ENCODE peak calls at places on chromosome 12, in nine cellular contexts. One of them, this sample, is unnamed.

GRCh38 chr12:13386269-13387039 is 189.9 kb downstream of the EMP1 start:
- DNase-seq in activated CD8-positive, alpha-beta memory T cell treated with anti-CD3 and anti-CD28 coated beads for 1 hour: no peak
- DNase-seq in SHP77: no peak
- DNase-seq in nucleus accumbens: no peak
- DNase-seq in foreskin fibroblast: no peak
- DNase-seq in stimulated activated CD4-positive, alpha-beta T cell treated with anti-CD3 and anti-CD28 coated beads, Interleukin-1b, Interleukin-23, amount 100 ng/mL, for 24 hours: no peak
- DNase-seq in SJSA1: no peak
- DNase-seq in mesothelial cell of epicardium: no peak
- DNase-seq in H7: no peak
- DNase-seq in this sample: no peak

GRCh38 chr12:90280033-90280432 is 571.4 kb upstream of the ATP2B1 start:
- DNase-seq in activated CD8-positive, alpha-beta memory T cell treated with anti-CD3 and anti-CD28 coated beads for 1 hour: no peak
- DNase-seq in SHP77: no peak
- DNase-seq in nucleus accumbens: no peak
- DNase-seq in foreskin fibroblast: peak
- DNase-seq in stimulated activated CD4-positive, alpha-beta T cell treated with anti-CD3 and anti-CD28 coated beads, Interleukin-1b, Interleukin-23, amount 100 ng/mL, for 24 hours: no peak
- DNase-seq in SJSA1: no peak
- DNase-seq in mesothelial cell of epicardium: no peak
- DNase-seq in H7: no peak
- DNase-seq in this sample: no peak

GRCh38 chr12:19440916-19441315 is 1.6 kb downstream of the AEBP2 start:
- DNase-seq in activated CD8-positive, alpha-beta memory T cell treated with anti-CD3 and anti-CD28 coated beads for 1 hour: no peak
- DNase-seq in SHP77: no peak
- DNase-seq in nucleus accumbens: no peak
- DNase-seq in foreskin fibroblast: no peak
- DNase-seq in stimulated activated CD4-positive, alpha-beta T cell treated with anti-CD3 and anti-CD28 coated beads, Interleukin-1b, Interleukin-23, amount 100 ng/mL, for 24 hours: no peak
- DNase-seq in SJSA1: no peak
- DNase-seq in mesothelial cell of epicardium: no peak
- DNase-seq in H7: no peak
- DNase-seq in this sample: no peak

GRCh38 chr12:104506691-104507401 is 50.1 kb downstream of the CHST11 start:
- DNase-seq in activated CD8-positive, alpha-beta memory T cell treated with anti-CD3 and anti-CD28 coated beads for 1 hour: no peak
- DNase-seq in SHP77: peak
- DNase-seq in nucleus accumbens: no peak
- DNase-seq in foreskin fibroblast: no peak
- DNase-seq in stimulated activated CD4-positive, alpha-beta T cell treated with anti-CD3 and anti-CD28 coated beads, Interleukin-1b, Interleukin-23, amount 100 ng/mL, for 24 hours: no peak
- DNase-seq in SJSA1: no peak
- DNase-seq in mesothelial cell of epicardium: no peak
- DNase-seq in H7: peak
- DNase-seq in this sample: peak

GRCh38 chr12:76152161-76152807 is 67.8 kb upstream of the NAP1L1 start:
- DNase-seq in activated CD8-positive, alpha-beta memory T cell treated with anti-CD3 and anti-CD28 coated beads for 1 hour: no peak
- DNase-seq in SHP77: no peak
- DNase-seq in nucleus accumbens: no peak
- DNase-seq in foreskin fibroblast: no peak
- DNase-seq in stimulated activated CD4-positive, alpha-beta T cell treated with anti-CD3 and anti-CD28 coated beads, Interleukin-1b, Interleukin-23, amount 100 ng/mL, for 24 hours: no peak
- DNase-seq in SJSA1: no peak
- DNase-seq in mesothelial cell of epicardium: no peak
- DNase-seq in H7: no peak
- DNase-seq in this sample: no peak

GRCh38 chr12:102167821-102168605 is 29.6 kb downstream of the PMCH start:
- DNase-seq in activated CD8-positive, alpha-beta memory T cell treated with anti-CD3 and anti-CD28 coated beads for 1 hour: no peak
- DNase-seq in SHP77: no peak
- DNase-seq in nucleus accumbens: no peak
- DNase-seq in foreskin fibroblast: peak
- DNase-seq in stimulated activated CD4-positive, alpha-beta T cell treated with anti-CD3 and anti-CD28 coated beads, Interleukin-1b, Interleukin-23, amount 100 ng/mL, for 24 hours: no peak
- DNase-seq in SJSA1: no peak
- DNase-seq in mesothelial cell of epicardium: no peak
- DNase-seq in H7: no peak
- DNase-seq in this sample: no peak

GRCh38 chr12:1581973-1582708 is 12.2 kb downstream of the FBXL14 start:
- DNase-seq in activated CD8-positive, alpha-beta memory T cell treated with anti-CD3 and anti-CD28 coated beads for 1 hour: no peak
- DNase-seq in SHP77: no peak
- DNase-seq in nucleus accumbens: no peak
- DNase-seq in foreskin fibroblast: peak
- DNase-seq in stimulated activated CD4-positive, alpha-beta T cell treated with anti-CD3 and anti-CD28 coated beads, Interleukin-1b, Interleukin-23, amount 100 ng/mL, for 24 hours: no peak
- DNase-seq in SJSA1: no peak
- DNase-seq in mesothelial cell of epicardium: no peak
- DNase-seq in H7: no peak
- DNase-seq in this sample: no peak

GRCh38 chr12:52561880-52562449 is 9.0 kb upstream of the KRT71 start:
- DNase-seq in activated CD8-positive, alpha-beta memory T cell treated with anti-CD3 and anti-CD28 coated beads for 1 hour: no peak
- DNase-seq in SHP77: no peak
- DNase-seq in nucleus accumbens: no peak
- DNase-seq in foreskin fibroblast: no peak
- DNase-seq in stimulated activated CD4-positive, alpha-beta T cell treated with anti-CD3 and anti-CD28 coated beads, Interleukin-1b, Interleukin-23, amount 100 ng/mL, for 24 hours: no peak
- DNase-seq in SJSA1: no peak
- DNase-seq in mesothelial cell of epicardium: no peak
- DNase-seq in H7: peak
- DNase-seq in this sample: no peak

GRCh38 chr12:108495054-108495453 is 20.0 kb upstream of the FICD start:
- DNase-seq in activated CD8-positive, alpha-beta memory T cell treated with anti-CD3 and anti-CD28 coated beads for 1 hour: no peak
- DNase-seq in SHP77: peak
- DNase-seq in nucleus accumbens: no peak
- DNase-seq in foreskin fibroblast: peak
- DNase-seq in stimulated activated CD4-positive, alpha-beta T cell treated with anti-CD3 and anti-CD28 coated beads, Interleukin-1b, Interleukin-23, amount 100 ng/mL, for 24 hours: no peak
- DNase-seq in SJSA1: no peak
- DNase-seq in mesothelial cell of epicardium: no peak
- DNase-seq in H7: peak
- DNase-seq in this sample: no peak

GRCh38 chr12:52285172-52285745 is 6.1 kb downstream of the KRT81 start:
- DNase-seq in activated CD8-positive, alpha-beta memory T cell treated with anti-CD3 and anti-CD28 coated beads for 1 hour: no peak
- DNase-seq in SHP77: no peak
- DNase-seq in nucleus accumbens: no peak
- DNase-seq in foreskin fibroblast: peak
- DNase-seq in stimulated activated CD4-positive, alpha-beta T cell treated with anti-CD3 and anti-CD28 coated beads, Interleukin-1b, Interleukin-23, amount 100 ng/mL, for 24 hours: no peak
- DNase-seq in SJSA1: no peak
- DNase-seq in mesothelial cell of epicardium: peak
- DNase-seq in H7: no peak
- DNase-seq in this sample: no peak

GRCh38 chr12:121451931-121452330 is 52.0 kb downstream of the RNF34 start:
- DNase-seq in activated CD8-positive, alpha-beta memory T cell treated with anti-CD3 and anti-CD28 coated beads for 1 hour: no peak
- DNase-seq in SHP77: no peak
- DNase-seq in nucleus accumbens: no peak
- DNase-seq in foreskin fibroblast: no peak
- DNase-seq in stimulated activated CD4-positive, alpha-beta T cell treated with anti-CD3 and anti-CD28 coated beads, Interleukin-1b, Interleukin-23, amount 100 ng/mL, for 24 hours: no peak
- DNase-seq in SJSA1: no peak
- DNase-seq in mesothelial cell of epicardium: no peak
- DNase-seq in H7: no peak
- DNase-seq in this sample: no peak

GRCh38 chr12:53569174-53569557 is 57.0 kb downstream of the ATF7 start:
- DNase-seq in activated CD8-positive, alpha-beta memory T cell treated with anti-CD3 and anti-CD28 coated beads for 1 hour: no peak
- DNase-seq in SHP77: no peak
- DNase-seq in nucleus accumbens: no peak
- DNase-seq in foreskin fibroblast: peak
- DNase-seq in stimulated activated CD4-positive, alpha-beta T cell treated with anti-CD3 and anti-CD28 coated beads, Interleukin-1b, Interleukin-23, amount 100 ng/mL, for 24 hours: no peak
- DNase-seq in SJSA1: no peak
- DNase-seq in mesothelial cell of epicardium: no peak
- DNase-seq in H7: no peak
- DNase-seq in this sample: no peak

GRCh38 chr12:116735951-116736599 is 1.8 kb downstream of the SPRING1 start:
- DNase-seq in activated CD8-positive, alpha-beta memory T cell treated with anti-CD3 and anti-CD28 coated beads for 1 hour: no peak
- DNase-seq in SHP77: no peak
- DNase-seq in nucleus accumbens: no peak
- DNase-seq in foreskin fibroblast: no peak
- DNase-seq in stimulated activated CD4-positive, alpha-beta T cell treated with anti-CD3 and anti-CD28 coated beads, Interleukin-1b, Interleukin-23, amount 100 ng/mL, for 24 hours: no peak
- DNase-seq in SJSA1: no peak
- DNase-seq in mesothelial cell of epicardium: no peak
- DNase-seq in H7: no peak
- DNase-seq in this sample: no peak

This sample was measured in NCI-H1092.